ENCODE peak calls at places on chromosome X, in ten cellular contexts. H is WERI-Rb-1, I is right atrium auricular region, S is AG09319, M is ovary, A is fibroblast of pulmonary artery, B is astrocyte of the spinal cord, C is GM12865, T is heart right ventricle, P is A549. X is an unnamed sample.

GRCh38 chrX:129637217-129638109 is 17.3 kb downstream of the APLN start:
- DNase-seq in H (peak; percentile 62), I (peak; percentile 88), S (peak; percentile 34), M (peak; percentile 75), A (peak; percentile 76), B (peak; percentile 62), C (peak; percentile 74), T (peak; percentile 72), P (peak; percentile 60), X (peak; percentile 79)

GRCh38 chrX:7109838-7110793 is 37.4 kb upstream of the STS start:
- DNase-seq in H (peak; percentile 54), I (no peak), S (no peak), M (no peak), A (no peak), B (no peak), C (peak; percentile 66), T (no peak), P (no peak), X (peak; percentile 55)

GRCh38 chrX:138886769-138887168 is 175.3 kb upstream of the FGF13 start:
- DNase-seq in H (no peak), I (no peak), S (no peak), M (no peak), A (no peak), B (peak; percentile 22), C (no peak), T (no peak), P (no peak), X (no peak)

GRCh38 chrX:39895228-39896110 is 202.3 kb downstream of the BCOR start:
- DNase-seq in H (no peak), I (no peak), S (no peak), M (no peak), A (no peak), B (no peak), C (no peak), T (no peak), P (no peak), X (no peak)

GRCh38 chrX:85052207-85052606 is 48.5 kb downstream of the APOOL start:
- DNase-seq in H (no peak), I (no peak), S (no peak), M (no peak), A (peak; percentile 39), B (no peak), C (no peak), T (no peak), P (no peak), X (no peak)

GRCh38 chrX:7996414-7996813 is 69.2 kb upstream of the PNPLA4 start:
- DNase-seq in H (peak; percentile 34), I (no peak), S (no peak), M (no peak), A (peak; percentile 49), B (peak; percentile 35), C (peak; percentile 40), T (no peak), P (no peak), X (peak; percentile 26)

GRCh38 chrX:119226431-119226830 is 9.7 kb upstream of the PGRMC1 start:
- DNase-seq in H (no peak), I (no peak), S (no peak), M (no peak), A (peak; percentile 14), B (peak; percentile 50), C (no peak), T (no peak), P (no peak), X (no peak)

GRCh38 chrX:153645921-153646481 is 1.0 kb upstream of the DUSP9 start:
- DNase-seq in H (no peak), I (no peak), S (no peak), M (peak; percentile 11), A (no peak), B (no peak), C (no peak), T (no peak), P (no peak), X (no peak)

GRCh38 chrX:72269671-72270251 is 7.3 kb downstream of the RPS4X start:
- DNase-seq in H (no peak), I (no peak), S (no peak), M (no peak), A (peak; percentile 64), B (peak; percentile 79), C (no peak), T (no peak), P (no peak), X (no peak)

GRCh38 chrX:111490683-111491082 is 20.8 kb upstream of the SERTM2 start:
- DNase-seq in H (no peak), I (no peak), S (no peak), M (no peak), A (no peak), B (no peak), C (no peak), T (no peak), P (no peak), X (no peak)

GRCh38 chrX:45749375-45749774 is 548.7 kb upstream of the DIPK2B start:
- DNase-seq in H (no peak), I (no peak), S (no peak), M (no peak), A (peak; percentile 55), B (peak; percentile 34), C (no peak), T (no peak), P (no peak), X (no peak)

GRCh38 chrX:112368371-112368770 is 285.8 kb upstream of the TRPC5 start:
- DNase-seq in H (peak; percentile 39), I (no peak), S (no peak), M (no peak), A (no peak), B (no peak), C (no peak), T (no peak), P (no peak), X (no peak)

GRCh38 chrX:40140706-40141499 is 43.1 kb upstream of the BCOR start:
- DNase-seq in H (no peak), I (peak; percentile 70), S (no peak), M (peak; percentile 71), A (peak; percentile 69), B (peak; percentile 50), C (no peak), T (peak; percentile 27), P (no peak), X (no peak)

GRCh38 chrX:3743821-3744439 is 30.5 kb upstream of the PRKX start:
- DNase-seq in H (no peak), I (no peak), S (no peak), M (no peak), A (no peak), B (no peak), C (peak; percentile 1), T (no peak), P (no peak), X (no peak)

GRCh38 chrX:103101280-103102042 is 8.5 kb upstream of the NXF3 start:
- DNase-seq in H (no peak), I (peak; percentile 48), S (no peak), M (no peak), A (peak; percentile 20), B (no peak), C (no peak), T (no peak), P (no peak), X (no peak)

GRCh38 chrX:131734621-131735020 is 190.7 kb downstream of the OR13H1 start:
- DNase-seq in H (no peak), I (no peak), S (peak; percentile 74), M (peak; percentile 76), A (no peak), B (peak; percentile 83), C (peak; percentile 28), T (no peak), P (no peak), X (no peak)

GRCh38 chrX:130114141-130114561 is 3.9 kb upstream of the ELF4 start:
- DNase-seq in H (no peak), I (no peak), S (no peak), M (no peak), A (no peak), B (peak; percentile 7), C (peak; percentile 32), T (no peak), P (no peak), X (no peak)

GRCh38 chrX:72358313-72358712 is 52.6 kb upstream of the CITED1 start:
- DNase-seq in H (no peak), I (no peak), S (no peak), M (no peak), A (peak; percentile 10), B (no peak), C (no peak), T (no peak), P (peak; percentile 4), X (no peak)

GRCh38 chrX:28205905-28206304 is 224.7 kb upstream of the DCAF8L1 start:
- DNase-seq in H (no peak), I (no peak), S (no peak), M (no peak), A (no peak), B (no peak), C (no peak), T (no peak), P (no peak), X (no peak)

DNA sequence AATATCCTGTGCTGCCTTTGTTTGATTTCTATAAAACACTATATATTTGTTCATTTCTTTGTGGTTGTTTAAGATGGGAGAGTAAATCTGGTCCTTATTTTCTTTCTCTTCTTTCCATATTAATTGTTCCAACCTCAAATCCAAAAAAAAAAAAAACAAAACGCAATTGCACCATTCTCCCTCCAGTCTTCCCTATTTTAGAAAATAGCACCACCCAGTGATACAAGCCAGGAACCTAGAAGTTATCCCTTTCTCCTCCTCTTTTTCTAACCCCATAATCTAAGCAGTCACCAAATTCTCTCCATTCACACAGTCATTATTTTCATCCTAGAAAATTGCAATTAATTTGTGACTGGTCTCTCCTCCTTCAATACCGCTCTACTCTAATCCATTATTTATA is 107.8 kb downstream of the GABRA3 start:
- DNase-seq in H (no peak), I (no peak), S (no peak), M (no peak), A (no peak), B (no peak), C (no peak), T (no peak), P (no peak), X (no peak)
- TF ChIP-seq CTCF in H (no peak), I (no peak), S (no peak), M (no peak), A (no peak), B (no peak), C (no peak), T (peak; percentile 9), P (peak; percentile 26), X (no peak)

GRCh38 chrX:47854474-47854873 is 17.8 kb downstream of the ZNF81 start:
- DNase-seq in H (peak; percentile 50), I (no peak), S (no peak), M (peak; percentile 56), A (peak; percentile 49), B (peak; percentile 5), C (no peak), T (no peak), P (no peak), X (no peak)
- TF ChIP-seq CTCF in H (peak; percentile 67), I (peak; percentile 49), S (peak; percentile 41), M (peak; percentile 34), A (peak; percentile 50), B (peak; percentile 48), C (no peak), T (peak; percentile 43), P (no peak), X (peak; percentile 32)

GRCh38 chrX:31279359-31279758 is 207.5 kb upstream of the FTHL17 start:
- DNase-seq in H (peak; percentile 22), I (no peak), S (no peak), M (no peak), A (peak; percentile 45), B (no peak), C (peak; percentile 2), T (no peak), P (no peak), X (no peak)
- TF ChIP-seq CTCF in H (peak; percentile 52), I (peak; percentile 27), S (peak; percentile 30), M (no peak), A (peak; percentile 44), B (peak; percentile 27), C (no peak), T (peak; percentile 22), P (no peak), X (no peak)

GRCh38 chrX:36957425-36958328 is 50.5 kb upstream of the FAM47C start:
- DNase-seq in H (no peak), I (no peak), S (no peak), M (no peak), A (no peak), B (no peak), C (no peak), T (no peak), P (peak; percentile 21), X (no peak)
- TF ChIP-seq CTCF in H (no peak), I (no peak), S (no peak), M (no peak), A (no peak), B (peak; percentile 19), C (no peak), T (no peak), P (peak; percentile 28), X (no peak)

X was measured in GM13976.